ENCODE peak calls at places on chromosomes 5 and 9, in five cellular contexts. Q is GM19239; K is hypothalamus; A is stimulated activated CD8-positive, alpha-beta memory T cell treated with anti-CD3 and anti-CD28 coated beads, Interleukin-2, amount 100 ng/mL, for 1 hour; X is GM20000. Z is an unnamed sample.

GRCh38 chr9:83432104-83432627 is 106.0 kb downstream of the FRMD3 start:
- DNase-seq in K (peak), A (no peak), X (no peak), Q (no peak), Z (peak)

GRCh38 chr5:151239237-151239861 is 13.6 kb upstream of the GM2A start:
- DNase-seq in A (peak), K (no peak), X (no peak), Q (no peak), Z (peak)

GRCh38 chr5:17314907-17315471 is 97.6 kb downstream of the BASP1 start:
- DNase-seq in Q (peak), A (no peak), X (peak), K (no peak), Z (no peak)

GRCh38 chr9:32550046-32550608 is 2.0 kb upstream of the SMIM27 start:
- DNase-seq in Q (no peak), X (no peak), A (no peak), K (no peak), Z (no peak)

GRCh38 chr5:67693956-67694564 is 497.5 kb upstream of the CD180 start:
- DNase-seq in K (no peak), Q (no peak), X (no peak), A (no peak), Z (no peak)

GRCh38 chr5:8825161-8825757 is 720.6 kb downstream of the SEMA5A start:
- DNase-seq in K (no peak), Q (no peak), A (no peak), X (no peak), Z (no peak)

GRCh38 chr5:152673601-152674000 is 268.5 kb upstream of the NMUR2 start:
- DNase-seq in X (no peak), A (no peak), K (no peak), Q (no peak), Z (no peak)

GRCh38 chr9:98215821-98216220 is 23.4 kb upstream of the CORO2A start:
- DNase-seq in A (no peak), K (no peak), X (no peak), Q (no peak), Z (no peak)

GRCh38 chr9:12859704-12860251 is 85.0 kb downstream of the LURAP1L start:
- DNase-seq in X (no peak), Q (no peak), K (no peak), A (no peak), Z (no peak)

GRCh38 chr9:99873531-99873930 is 32.9 kb upstream of the STX17 start:
- DNase-seq in X (no peak), A (no peak), Q (no peak), K (no peak), Z (no peak)

GRCh38 chr5:124719346-124719967 is 27.0 kb downstream of the ZNF608 start:
- DNase-seq in X (no peak), K (no peak), A (no peak), Q (no peak), Z (no peak)

GRCh38 chr5:148740466-148740865 is 85.9 kb upstream of the ADRB2 start:
- DNase-seq in K (no peak), Q (no peak), X (no peak), A (no peak), Z (no peak)

GRCh38 chr9:137176302-137177182 is 4.7 kb upstream of the TMEM210 start:
- DNase-seq in Q (no peak), X (peak), A (no peak), K (no peak), Z (peak)

GRCh38 chr9:73153793-73154227 is 2.1 kb downstream of the ANXA1 start:
- DNase-seq in Q (no peak), K (no peak), X (no peak), A (no peak), Z (peak)

GRCh38 chr9:111952559-111952958 is 55.9 kb downstream of the UGCG start:
- DNase-seq in A (no peak), Q (no peak), K (no peak), X (no peak), Z (no peak)

GRCh38 chr5:177371120-177371537 is 13.1 kb upstream of the SLC34A1 start:
- DNase-seq in K (no peak), Q (no peak), A (no peak), X (no peak), Z (no peak)

GRCh38 chr5:35938518-35939227 is at the start of gene CAPSL:
- DNase-seq in X (peak), A (no peak), K (peak), Q (no peak), Z (peak)

GRCh38 chr5:3564827-3565560 is 30.6 kb upstream of the IRX1 start:
- DNase-seq in Q (no peak), K (no peak), A (no peak), X (no peak), Z (no peak)

GRCh38 chr5:16727937-16728336 is 111.1 kb upstream of the RETREG1 start:
- DNase-seq in Q (no peak), A (no peak), K (peak), X (no peak), Z (no peak)

GRCh38 chr5:149895416-149896345 is 48.9 kb downstream of the PDE6A start:
- DNase-seq in K (no peak), A (no peak), X (no peak), Q (no peak), Z (no peak)

GRCh38 chr9:84919498-84919897 is 250.0 kb downstream of the NTRK2 start:
- DNase-seq in Q (no peak), K (no peak), X (no peak), A (no peak), Z (no peak)

GRCh38 chr5:170545313-170545712 is 41.5 kb downstream of the KCNIP1 start:
- DNase-seq in K (no peak), Q (no peak), X (no peak), A (no peak), Z (no peak)

GRCh38 chr9:109507421-109507838 is 9.3 kb upstream of the PTPN3 start:
- DNase-seq in A (no peak), X (no peak), K (no peak), Q (no peak), Z (peak)

GRCh38 chr5:88996366-88996765 is 113.4 kb upstream of the MEF2C start:
- DNase-seq in X (no peak), A (no peak), K (no peak), Q (no peak), Z (no peak)

GRCh38 chr5:174581483-174581882 is 142.9 kb upstream of the MSX2 start:
- DNase-seq in K (no peak), X (no peak), A (no peak), Q (no peak), Z (no peak)

GRCh38 chr5:176818391-176819098 is 8.2 kb downstream of the UNC5A start:
- DNase-seq in X (peak), Q (peak), K (no peak), A (no peak), Z (no peak)

GRCh38 chr5:57221049-57221568 is 47.2 kb downstream of the GPBP1 start:
- DNase-seq in A (no peak), Q (peak), X (peak), K (no peak), Z (peak)

GRCh38 chr5:38379360-38379827 is 121.0 kb downstream of the EGFLAM start:
- DNase-seq in Q (no peak), X (no peak), A (no peak), K (no peak), Z (no peak)

GRCh38 chr5:67257063-67257462 is 60.5 kb upstream of the CD180 start:
- DNase-seq in X (no peak), K (no peak), A (no peak), Q (no peak), Z (no peak)

GRCh38 chr9:20319641-20320337 is 302.5 kb downstream of the MLLT3 start:
- DNase-seq in X (no peak), A (no peak), K (no peak), Q (no peak), Z (peak)

GRCh38 chr5:83512051-83512745 is 40.7 kb downstream of the VCAN start:
- DNase-seq in X (no peak), K (no peak), Q (no peak), A (no peak), Z (no peak)

GRCh38 chr5:32687167-32687831 is 23.8 kb upstream of the NPR3 start:
- DNase-seq in Q (no peak), A (no peak), X (no peak), K (no peak), Z (no peak)

GRCh38 chr5:18394154-18394804 is 760.0 kb downstream of the TAF11L14 start:
- DNase-seq in X (peak), A (peak), K (peak), Q (peak), Z (peak)

GRCh38 chr9:89732952-89733349 is 128.1 kb downstream of the GADD45G start:
- DNase-seq in Q (no peak), A (no peak), X (no peak), K (no peak), Z (no peak)